ENCODE peak calls at places on chromosomes 1 and 21, in five cellular contexts. One of them, this sample, is unnamed. For H3K4me1, the result is how much of the 10 kb centered on the place peaks cover.

GRCh38 chr1:23407036-23407630 is 17.4 kb downstream of the TCEA3 start:
- DNase-seq in HCT116: no peak
- DNase-seq in ovary: no peak
- DNase-seq in fibroblast of lung: no peak
- DNase-seq in RWPE2: no peak
- DNase-seq in this sample: no peak

GRCh38 chr21:16608209-16608830 is 878.5 kb downstream of the USP25 start:
- DNase-seq in HCT116: no peak
- DNase-seq in ovary: no peak
- DNase-seq in fibroblast of lung: peak
- DNase-seq in RWPE2: no peak
- DNase-seq in this sample: peak

GRCh38 chr1:112698366-112699310 is 8.3 kb downstream of the RHOC start:
- DNase-seq in HCT116: no peak
- DNase-seq in ovary: peak
- DNase-seq in fibroblast of lung: no peak
- DNase-seq in RWPE2: no peak
- DNase-seq in this sample: no peak

GRCh38 chr1:110606784-110607662 is 865 bp upstream of the KCNA2 start:
- DNase-seq in HCT116: no peak
- DNase-seq in ovary: no peak
- DNase-seq in fibroblast of lung: no peak
- DNase-seq in RWPE2: peak
- DNase-seq in this sample: no peak

GRCh38 chr21:15272591-15272990 is 207.8 kb upstream of the NRIP1 start:
- DNase-seq in HCT116: no peak
- DNase-seq in ovary: no peak
- DNase-seq in fibroblast of lung: no peak
- DNase-seq in RWPE2: no peak
- DNase-seq in this sample: no peak

GRCh38 chr1:246689409-246689997 is 34.7 kb upstream of the SCCPDH start:
- DNase-seq in HCT116: peak
- DNase-seq in ovary: peak
- DNase-seq in fibroblast of lung: peak
- DNase-seq in RWPE2: no peak
- DNase-seq in this sample: peak

GRCh38 chr21:42193721-42194120 is 25.2 kb upstream of the ABCG1 start:
- DNase-seq in HCT116: no peak
- DNase-seq in ovary: no peak
- DNase-seq in fibroblast of lung: no peak
- DNase-seq in RWPE2: no peak
- DNase-seq in this sample: no peak

GRCh38 chr1:160597705-160598104 is 18.4 kb upstream of the CD84 start:
- DNase-seq in HCT116: no peak
- DNase-seq in ovary: no peak
- DNase-seq in fibroblast of lung: no peak
- DNase-seq in RWPE2: no peak
- DNase-seq in this sample: no peak

GRCh38 chr1:206487970-206488369 is 17.7 kb downstream of the IKBKE start:
- DNase-seq in HCT116: no peak
- DNase-seq in ovary: no peak
- DNase-seq in fibroblast of lung: no peak
- DNase-seq in RWPE2: no peak
- DNase-seq in this sample: no peak

GRCh38 chr1:22717038-22717758 is 6.6 kb downstream of the EPHB2 start:
- DNase-seq in HCT116: no peak
- DNase-seq in ovary: no peak
- DNase-seq in fibroblast of lung: no peak
- DNase-seq in RWPE2: no peak
- DNase-seq in this sample: no peak

GRCh38 chr1:6871300-6871972 is 86.2 kb downstream of the CAMTA1 start:
- DNase-seq in HCT116: no peak
- DNase-seq in ovary: no peak
- DNase-seq in fibroblast of lung: no peak
- DNase-seq in RWPE2: no peak
- DNase-seq in this sample: no peak
- H3K4me1 ChIP-seq in HCT116: under half
- H3K4me1 ChIP-seq in ovary: under half
- H3K4me1 ChIP-seq in fibroblast of lung: under half
- H3K4me1 ChIP-seq in RWPE2: under half
- H3K4me1 ChIP-seq in this sample: under half

DNA sequence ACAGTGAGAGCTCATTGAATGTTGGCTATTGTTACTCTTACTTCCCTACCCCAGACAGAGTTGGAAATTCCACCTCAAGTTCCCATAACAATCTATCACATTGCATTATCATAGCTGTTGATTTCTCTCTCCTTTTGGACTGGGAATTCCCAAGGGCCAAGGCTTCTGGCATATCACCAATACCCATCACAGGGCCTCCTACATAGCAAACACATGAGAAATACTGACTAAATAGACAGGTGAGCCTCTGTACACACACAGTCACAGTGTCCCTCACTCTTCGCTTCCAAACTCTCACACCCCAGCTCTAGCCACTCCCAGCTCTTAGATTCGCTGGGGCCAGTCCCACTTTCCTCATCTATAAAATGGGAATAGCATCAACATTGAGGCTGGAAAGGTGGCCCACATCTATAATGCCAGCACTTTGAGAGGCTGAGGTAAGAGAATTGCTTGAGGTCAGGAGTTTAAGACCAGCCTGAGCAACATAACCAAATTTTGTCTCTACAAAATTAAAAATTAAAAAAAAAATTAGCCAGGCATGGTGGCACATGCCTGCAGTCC is 6.4 kb downstream of the PTAFR start:
- DNase-seq in HCT116: no peak
- DNase-seq in ovary: no peak
- DNase-seq in fibroblast of lung: no peak
- DNase-seq in RWPE2: no peak
- DNase-seq in this sample: no peak
- H3K4me1 ChIP-seq in HCT116: under half
- H3K4me1 ChIP-seq in ovary: under half
- H3K4me1 ChIP-seq in fibroblast of lung: under half
- H3K4me1 ChIP-seq in RWPE2: under half
- H3K4me1 ChIP-seq in this sample: under half

DNA sequence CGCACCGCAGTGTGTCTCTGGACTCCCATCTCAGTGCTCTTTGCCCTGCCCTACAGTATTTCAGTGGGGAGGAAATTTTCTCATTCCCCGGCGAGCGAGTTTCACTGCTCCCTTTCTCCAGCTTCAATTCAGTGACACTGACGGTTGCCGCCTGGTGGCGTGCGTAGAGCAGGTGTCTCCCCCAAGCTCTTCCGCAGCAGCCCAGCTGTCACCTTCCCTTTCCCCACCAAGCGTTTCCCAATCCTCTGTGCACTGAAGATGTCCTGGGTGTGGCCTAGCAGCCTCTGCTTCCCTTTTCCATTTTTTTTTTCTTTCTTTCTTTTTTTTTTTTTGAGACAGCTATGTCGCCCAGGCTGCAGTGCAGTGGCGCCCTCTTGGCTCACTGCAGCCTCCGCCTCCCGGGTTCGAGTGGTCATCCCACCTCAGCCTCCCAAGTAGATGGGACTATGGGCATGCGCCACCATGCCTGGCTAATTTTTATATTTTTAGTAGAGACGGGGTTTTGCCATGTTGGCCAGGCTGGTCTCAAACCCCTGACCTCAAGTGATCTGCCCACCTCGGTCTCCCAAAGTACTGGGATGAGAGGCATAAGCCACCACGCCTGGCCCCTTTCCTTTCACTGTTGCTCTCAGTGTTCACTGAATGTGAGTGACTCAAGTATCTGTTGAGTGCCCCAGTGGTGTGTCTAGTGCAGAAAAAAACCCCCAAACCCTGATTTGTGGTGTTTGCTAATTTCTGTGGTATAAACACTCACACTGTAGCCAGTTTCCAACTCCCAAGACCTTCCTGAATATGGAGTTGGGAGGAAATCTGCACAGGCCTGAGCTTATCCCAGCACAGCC is 30.1 kb downstream of the TNFRSF1B start:
- DNase-seq in HCT116: no peak
- DNase-seq in ovary: no peak
- DNase-seq in fibroblast of lung: no peak
- DNase-seq in RWPE2: no peak
- DNase-seq in this sample: no peak
- H3K4me1 ChIP-seq in HCT116: under half
- H3K4me1 ChIP-seq in ovary: under half
- H3K4me1 ChIP-seq in fibroblast of lung: under half
- H3K4me1 ChIP-seq in RWPE2: under half
- H3K4me1 ChIP-seq in this sample: under half

GRCh38 chr1:24930703-24931480 is 816 bp upstream of the RUNX3 start:
- DNase-seq in HCT116: no peak
- DNase-seq in ovary: no peak
- DNase-seq in fibroblast of lung: peak
- DNase-seq in RWPE2: no peak
- DNase-seq in this sample: no peak
- H3K4me1 ChIP-seq in HCT116: under half
- H3K4me1 ChIP-seq in ovary: under half
- H3K4me1 ChIP-seq in fibroblast of lung: under half
- H3K4me1 ChIP-seq in RWPE2: under half
- H3K4me1 ChIP-seq in this sample: under half

DNA sequence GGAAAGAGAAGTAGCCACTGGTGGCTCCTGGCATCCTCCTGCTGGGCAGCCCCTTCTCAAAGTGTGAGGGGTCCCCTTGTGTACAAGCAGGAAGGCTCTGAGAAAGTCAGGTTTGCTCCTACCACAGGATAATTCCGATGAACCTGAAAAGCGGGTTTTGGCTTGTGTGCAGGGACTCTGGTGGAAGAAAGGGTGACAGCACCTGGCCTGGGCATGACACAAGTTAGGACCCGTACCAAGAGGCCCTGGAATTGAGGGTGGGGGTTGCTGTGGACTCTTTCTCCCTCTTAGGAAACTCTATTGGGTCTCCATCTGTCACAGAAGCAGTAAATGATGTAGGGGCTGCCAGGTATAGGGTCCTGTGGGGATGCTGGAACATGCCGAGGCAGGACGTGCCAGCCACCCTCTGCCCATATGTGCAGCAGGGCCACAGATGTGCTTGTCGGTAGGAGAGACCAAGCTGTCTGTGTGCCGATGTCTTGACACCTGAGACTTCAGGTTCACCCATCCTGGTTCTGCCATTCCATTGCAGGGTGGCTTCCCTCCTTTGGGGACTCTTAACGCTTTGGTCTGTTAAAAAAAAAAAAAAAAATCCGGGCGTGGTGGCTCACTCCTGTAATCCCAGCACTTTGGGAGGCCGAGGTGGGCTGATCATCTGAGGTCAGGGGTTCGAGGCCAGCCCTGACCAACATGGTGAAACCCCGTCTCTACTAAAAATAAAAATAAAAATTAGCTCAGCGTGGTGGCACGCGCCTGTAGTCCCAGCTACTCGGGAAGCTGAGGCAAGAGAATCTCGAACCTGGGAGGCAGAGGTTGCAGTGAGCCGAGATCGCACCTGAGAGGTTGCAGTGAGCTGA is 9.8 kb downstream of the C1orf35 start:
- DNase-seq in HCT116: no peak
- DNase-seq in ovary: no peak
- DNase-seq in fibroblast of lung: no peak
- DNase-seq in RWPE2: no peak
- DNase-seq in this sample: no peak
- H3K4me1 ChIP-seq in HCT116: under half
- H3K4me1 ChIP-seq in ovary: under half
- H3K4me1 ChIP-seq in fibroblast of lung: under half
- H3K4me1 ChIP-seq in RWPE2: under half
- H3K4me1 ChIP-seq in this sample: under half

DNA sequence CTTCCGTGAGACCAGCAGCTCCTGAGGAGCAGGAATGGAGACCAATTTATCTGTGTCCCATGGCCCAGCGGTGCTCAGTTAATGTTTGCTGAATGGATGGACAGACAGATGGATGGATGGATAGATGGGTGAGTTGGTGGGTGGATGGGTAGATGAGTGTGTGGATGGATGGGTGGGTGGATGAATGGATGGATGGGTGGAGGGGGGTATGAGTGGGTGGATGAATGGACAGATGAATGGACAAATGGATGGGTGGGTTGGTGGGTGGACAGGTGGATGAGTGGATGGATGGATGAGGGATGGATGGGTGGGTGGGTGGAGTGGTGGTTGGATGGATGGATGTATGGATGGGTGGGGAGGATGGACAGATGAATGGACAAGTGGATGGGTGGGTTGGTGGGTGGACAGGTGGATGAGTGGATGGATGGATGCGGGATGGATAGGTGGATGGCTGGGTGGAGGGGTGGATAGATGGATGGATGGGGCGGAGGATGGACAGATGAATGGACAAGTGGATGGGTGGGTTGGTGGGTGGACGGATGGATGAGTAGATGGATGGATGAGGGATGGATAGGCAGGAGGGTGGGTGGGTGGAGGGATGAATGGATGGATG is 13.4 kb downstream of the EPHA2 start:
- DNase-seq in HCT116: no peak
- DNase-seq in ovary: no peak
- DNase-seq in fibroblast of lung: no peak
- DNase-seq in RWPE2: no peak
- DNase-seq in this sample: no peak
- H3K4me1 ChIP-seq in HCT116: half or more
- H3K4me1 ChIP-seq in ovary: under half
- H3K4me1 ChIP-seq in fibroblast of lung: half or more
- H3K4me1 ChIP-seq in RWPE2: half or more
- H3K4me1 ChIP-seq in this sample: under half

GRCh38 chr1:234722904-234723588 is 113.1 kb upstream of the IRF2BP2 start:
- DNase-seq in HCT116: peak
- DNase-seq in ovary: peak
- DNase-seq in fibroblast of lung: peak
- DNase-seq in RWPE2: peak
- DNase-seq in this sample: no peak
- H3K4me1 ChIP-seq in HCT116: half or more
- H3K4me1 ChIP-seq in ovary: half or more
- H3K4me1 ChIP-seq in fibroblast of lung: under half
- H3K4me1 ChIP-seq in RWPE2: half or more
- H3K4me1 ChIP-seq in this sample: under half

GRCh38 chr21:45418301-45419071 is 13.5 kb downstream of the COL18A1 start:
- DNase-seq in HCT116: no peak
- DNase-seq in ovary: peak
- DNase-seq in fibroblast of lung: no peak
- DNase-seq in RWPE2: peak
- DNase-seq in this sample: no peak

GRCh38 chr21:45417951-45418300 is 13.0 kb downstream of the COL18A1 start:
- DNase-seq in HCT116: no peak
- DNase-seq in ovary: no peak
- DNase-seq in fibroblast of lung: no peak
- DNase-seq in RWPE2: no peak
- DNase-seq in this sample: no peak

GRCh38 chr21:45416619-45417018 is 11.7 kb downstream of the COL18A1 start:
- DNase-seq in HCT116: no peak
- DNase-seq in ovary: peak
- DNase-seq in fibroblast of lung: no peak
- DNase-seq in RWPE2: peak
- DNase-seq in this sample: no peak

GRCh38 chr21:45415943-45416611 is 11.1 kb downstream of the COL18A1 start:
- DNase-seq in HCT116: no peak
- DNase-seq in ovary: peak
- DNase-seq in fibroblast of lung: no peak
- DNase-seq in RWPE2: peak
- DNase-seq in this sample: no peak

GRCh38 chr21:45417256-45417950 is 12.4 kb downstream of the COL18A1 start:
- DNase-seq in HCT116: no peak
- DNase-seq in ovary: peak
- DNase-seq in fibroblast of lung: no peak
- DNase-seq in RWPE2: peak
- DNase-seq in this sample: no peak
- H3K4me1 ChIP-seq in HCT116: under half
- H3K4me1 ChIP-seq in ovary: under half
- H3K4me1 ChIP-seq in fibroblast of lung: under half
- H3K4me1 ChIP-seq in RWPE2: under half
- H3K4me1 ChIP-seq in this sample: under half